ENCODE peak calls at places on chromosomes 2 and 18, in six cellular contexts. One of them, this sample, is unnamed.

GRCh38 chr2:209753020-209753419 is 18.6 kb upstream of the UNC80 start:
- DNase-seq in NCI-H345: no peak
- DNase-seq in hepatocyte: no peak
- DNase-seq in neural progenitor cell: no peak
- DNase-seq in amygdala: no peak
- DNase-seq in neural crest cell: no peak
- DNase-seq in this sample: no peak

GRCh38 chr2:133791191-133791590 is 222.9 kb upstream of the NCKAP5 start:
- DNase-seq in neural crest cell: no peak
- DNase-seq in NCI-H345: no peak
- DNase-seq in amygdala: no peak
- DNase-seq in hepatocyte: no peak
- DNase-seq in neural progenitor cell: no peak
- DNase-seq in this sample: no peak

GRCh38 chr2:127514485-127514884 is 11.8 kb downstream of the IWS1 start:
- DNase-seq in neural crest cell: no peak
- DNase-seq in neural progenitor cell: no peak
- DNase-seq in amygdala: peak
- DNase-seq in hepatocyte: no peak
- DNase-seq in NCI-H345: no peak
- DNase-seq in this sample: no peak

GRCh38 chr2:70504750-70505149 is 48.9 kb downstream of the TGFA start:
- DNase-seq in hepatocyte: no peak
- DNase-seq in neural crest cell: no peak
- DNase-seq in amygdala: no peak
- DNase-seq in NCI-H345: no peak
- DNase-seq in neural progenitor cell: no peak
- DNase-seq in this sample: no peak

GRCh38 chr18:37282386-37283037 is 283.1 kb downstream of the CELF4 start:
- DNase-seq in neural progenitor cell: peak
- DNase-seq in NCI-H345: no peak
- DNase-seq in amygdala: no peak
- DNase-seq in hepatocyte: no peak
- DNase-seq in neural crest cell: no peak
- DNase-seq in this sample: peak

GRCh38 chr2:24304621-24305020 is 55.7 kb downstream of the ITSN2 start:
- DNase-seq in amygdala: no peak
- DNase-seq in NCI-H345: no peak
- DNase-seq in neural crest cell: no peak
- DNase-seq in neural progenitor cell: no peak
- DNase-seq in hepatocyte: peak
- DNase-seq in this sample: no peak

GRCh38 chr18:14925281-14925709 is 177.3 kb downstream of the ANKRD30B start:
- DNase-seq in neural progenitor cell: no peak
- DNase-seq in hepatocyte: no peak
- DNase-seq in amygdala: no peak
- DNase-seq in NCI-H345: no peak
- DNase-seq in neural crest cell: no peak
- DNase-seq in this sample: no peak

GRCh38 chr18:45212186-45213039 is 402.9 kb upstream of the SLC14A2 start:
- DNase-seq in amygdala: no peak
- DNase-seq in hepatocyte: peak
- DNase-seq in NCI-H345: peak
- DNase-seq in neural crest cell: peak
- DNase-seq in neural progenitor cell: peak
- DNase-seq in this sample: peak

GRCh38 chr2:162430323-162430722 is 86.4 kb downstream of the GCA start:
- DNase-seq in NCI-H345: peak
- DNase-seq in amygdala: no peak
- DNase-seq in neural progenitor cell: no peak
- DNase-seq in hepatocyte: no peak
- DNase-seq in neural crest cell: no peak
- DNase-seq in this sample: no peak

GRCh38 chr2:182023235-182023634 is 37.6 kb downstream of the PPP1R1C start:
- DNase-seq in NCI-H345: no peak
- DNase-seq in hepatocyte: no peak
- DNase-seq in neural crest cell: no peak
- DNase-seq in amygdala: no peak
- DNase-seq in neural progenitor cell: no peak
- DNase-seq in this sample: no peak

This sample was measured in nephron progenitor cell.